ENCODE peak calls at places on chromosomes 7 and 10, in five cellular contexts. One of them, this sample, is unnamed.

GRCh38 chr10:70404906-70405824 is 1.2 kb downstream of the EIF4EBP2 start:
- DNase-seq in GM23338: peak
- DNase-seq in right cardiac atrium: peak
- DNase-seq in iPS DF 6.9: no peak
- DNase-seq in iPS-NIHi11: peak
- DNase-seq in this sample: peak

GRCh38 chr10:14971867-14972448 is 12.8 kb downstream of the MEIG1 start:
- DNase-seq in right cardiac atrium: peak
- DNase-seq in GM23338: peak
- DNase-seq in iPS DF 6.9: no peak
- DNase-seq in iPS-NIHi11: no peak
- DNase-seq in this sample: peak

GRCh38 chr7:30923774-30924413 is 12.2 kb downstream of the AQP1 start:
- DNase-seq in GM23338: no peak
- DNase-seq in iPS-NIHi11: peak
- DNase-seq in iPS DF 6.9: no peak
- DNase-seq in right cardiac atrium: peak
- DNase-seq in this sample: peak

GRCh38 chr7:133386204-133386603 is 133.3 kb downstream of the EXOC4 start:
- DNase-seq in right cardiac atrium: no peak
- DNase-seq in iPS DF 6.9: peak
- DNase-seq in GM23338: peak
- DNase-seq in iPS-NIHi11: peak
- DNase-seq in this sample: peak

GRCh38 chr10:88157981-88158465 is 294.6 kb downstream of the PTEN start:
- DNase-seq in right cardiac atrium: peak
- DNase-seq in iPS-NIHi11: no peak
- DNase-seq in GM23338: no peak
- DNase-seq in iPS DF 6.9: no peak
- DNase-seq in this sample: no peak

GRCh38 chr10:77932016-77932715 is 5.6 kb upstream of the DLG5 start:
- DNase-seq in iPS DF 6.9: no peak
- DNase-seq in GM23338: no peak
- DNase-seq in iPS-NIHi11: no peak
- DNase-seq in right cardiac atrium: no peak
- DNase-seq in this sample: no peak

GRCh38 chr7:31051598-31052503 is at the start of gene ADCYAP1R1:
- DNase-seq in GM23338: peak
- DNase-seq in iPS-NIHi11: peak
- DNase-seq in iPS DF 6.9: no peak
- DNase-seq in right cardiac atrium: peak
- DNase-seq in this sample: peak

GRCh38 chr10:49222170-49222569 is 34.0 kb upstream of the TMEM273 start:
- DNase-seq in GM23338: no peak
- DNase-seq in iPS-NIHi11: no peak
- DNase-seq in right cardiac atrium: no peak
- DNase-seq in iPS DF 6.9: no peak
- DNase-seq in this sample: no peak

GRCh38 chr10:78892383-78893191 is 176.2 kb upstream of the ZMIZ1 start:
- DNase-seq in GM23338: no peak
- DNase-seq in right cardiac atrium: no peak
- DNase-seq in iPS DF 6.9: no peak
- DNase-seq in iPS-NIHi11: no peak
- DNase-seq in this sample: no peak

GRCh38 chr7:55133630-55134392 is 115.0 kb downstream of the EGFR start:
- DNase-seq in iPS DF 6.9: no peak
- DNase-seq in GM23338: no peak
- DNase-seq in right cardiac atrium: peak
- DNase-seq in iPS-NIHi11: no peak
- DNase-seq in this sample: no peak

GRCh38 chr7:99617187-99617781 is 538 bp downstream of the ZSCAN25 start:
- DNase-seq in right cardiac atrium: peak
- DNase-seq in iPS-NIHi11: no peak
- DNase-seq in iPS DF 6.9: no peak
- DNase-seq in GM23338: no peak
- DNase-seq in this sample: no peak

GRCh38 chr10:18204050-18204449 is 63.8 kb downstream of the CACNB2 start:
- DNase-seq in iPS DF 6.9: no peak
- DNase-seq in GM23338: no peak
- DNase-seq in right cardiac atrium: no peak
- DNase-seq in iPS-NIHi11: no peak
- DNase-seq in this sample: no peak

GRCh38 chr7:43491123-43491522 is 91.8 kb upstream of the STK17A start:
- DNase-seq in iPS DF 6.9: no peak
- DNase-seq in iPS-NIHi11: no peak
- DNase-seq in GM23338: no peak
- DNase-seq in right cardiac atrium: no peak
- DNase-seq in this sample: no peak

GRCh38 chr7:39406464-39406863 is 159.7 kb upstream of the YAE1 start:
- DNase-seq in right cardiac atrium: no peak
- DNase-seq in iPS DF 6.9: no peak
- DNase-seq in GM23338: no peak
- DNase-seq in iPS-NIHi11: no peak
- DNase-seq in this sample: no peak

GRCh38 chr10:69659286-69660027 is 29.4 kb downstream of the FAM241B start:
- DNase-seq in iPS-NIHi11: no peak
- DNase-seq in GM23338: no peak
- DNase-seq in right cardiac atrium: no peak
- DNase-seq in iPS DF 6.9: no peak
- DNase-seq in this sample: no peak

GRCh38 chr10:71269301-71270288 is 49.5 kb upstream of the SLC29A3 start:
- DNase-seq in iPS DF 6.9: peak
- DNase-seq in GM23338: peak
- DNase-seq in right cardiac atrium: no peak
- DNase-seq in iPS-NIHi11: peak
- DNase-seq in this sample: peak

GRCh38 chr7:130008941-130009847 is 42.0 kb downstream of the ZC3HC1 start:
- DNase-seq in right cardiac atrium: no peak
- DNase-seq in iPS-NIHi11: peak
- DNase-seq in iPS DF 6.9: no peak
- DNase-seq in GM23338: no peak
- DNase-seq in this sample: no peak

GRCh38 chr10:70459061-70459770 is 17.7 kb upstream of the NODAL start:
- DNase-seq in right cardiac atrium: no peak
- DNase-seq in iPS-NIHi11: no peak
- DNase-seq in GM23338: peak
- DNase-seq in iPS DF 6.9: no peak
- DNase-seq in this sample: peak

GRCh38 chr7:140673063-140673769 is 471 bp downstream of the ADCK2 start:
- DNase-seq in iPS-NIHi11: peak
- DNase-seq in right cardiac atrium: peak
- DNase-seq in GM23338: peak
- DNase-seq in iPS DF 6.9: peak
- DNase-seq in this sample: peak

GRCh38 chr7:66167773-66168367 is 37.3 kb upstream of the TPST1 start:
- DNase-seq in iPS-NIHi11: no peak
- DNase-seq in GM23338: no peak
- DNase-seq in iPS DF 6.9: no peak
- DNase-seq in right cardiac atrium: no peak
- DNase-seq in this sample: no peak

This sample was measured in WTC11.